ENCODE peak calls at places on chromosomes 5 and 9, in five cellular contexts. C is K562, A is kidney epithelial cell, O is prostate gland, Q is cardiac muscle cell. P is an unnamed sample.
A peak's percentile ranks its signal among the peaks of the same experiment; 100 is the strongest.

GRCh38 chr9:10612649-10613398 is at the start of gene PTPRD:
- DNase-seq in C (peak; percentile 27), A (peak; percentile 2), O (no peak), Q (peak; percentile 32), P (no peak)

GRCh38 chr9:114666841-114667240 is 9.2 kb upstream of the TEX53 start:
- DNase-seq in C (no peak), A (no peak), O (no peak), Q (no peak), P (no peak)

GRCh38 chr9:126506361-126507317 is 107.1 kb upstream of the LMX1B start:
- DNase-seq in C (no peak), A (no peak), O (no peak), Q (no peak), P (no peak)

GRCh38 chr5:92979716-92980115 is 601.3 kb downstream of the NR2F1-AS1 start:
- DNase-seq in C (no peak), A (no peak), O (no peak), Q (no peak), P (no peak)

GRCh38 chr9:76027426-76027825 is 137.0 kb downstream of the PCSK5 start:
- DNase-seq in C (no peak), A (no peak), O (no peak), Q (peak; percentile 20), P (no peak)

GRCh38 chr5:170739446-170739845 is 44.1 kb upstream of the GABRP start:
- DNase-seq in C (no peak), A (no peak), O (no peak), Q (no peak), P (no peak)

GRCh38 chr5:172728481-172729241 is 42.3 kb downstream of the DUSP1 start:
- DNase-seq in C (no peak), A (no peak), O (no peak), Q (no peak), P (no peak)

GRCh38 chr9:117783828-117784227 is 79.6 kb downstream of the TLR4 start:
- DNase-seq in C (no peak), A (no peak), O (no peak), Q (no peak), P (peak; percentile 60)

GRCh38 chr9:2872307-2872940 is 28.5 kb upstream of the PUM3 start:
- DNase-seq in C (no peak), A (no peak), O (no peak), Q (peak; percentile 46), P (no peak)

GRCh38 chr5:136191304-136192014 is 1.5 kb downstream of the SMIM32 start:
- DNase-seq in C (no peak), A (no peak), O (no peak), Q (peak; percentile 59), P (no peak)

GRCh38 chr9:110990481-110990880 is 47.8 kb downstream of the LPAR1 start:
- DNase-seq in C (no peak), A (no peak), O (no peak), Q (no peak), P (no peak)

GRCh38 chr5:110377411-110378392 is 348.8 kb downstream of the TMEM232 start:
- DNase-seq in C (no peak), A (peak; percentile 75), O (no peak), Q (no peak), P (no peak)

GRCh38 chr5:32713396-32714381 is 2.6 kb downstream of the NPR3 start:
- DNase-seq in C (no peak), A (no peak), O (peak; percentile 39), Q (peak; percentile 15), P (no peak)

GRCh38 chr5:152218694-152219093 is 186.4 kb downstream of the NMUR2 start:
- DNase-seq in C (no peak), A (no peak), O (peak; percentile 36), Q (no peak), P (no peak)

GRCh38 chr5:102295534-102296228 is 403 bp downstream of the SLCO4C1 start:
- DNase-seq in C (no peak), A (no peak), O (no peak), Q (no peak), P (no peak)

GRCh38 chr5:154077692-154078091 is 38.9 kb downstream of the MFAP3 start:
- DNase-seq in C (no peak), A (no peak), O (no peak), Q (peak; percentile 77), P (no peak)

GRCh38 chr9:100170556-100170955 is 71.5 kb downstream of the INVS start:
- DNase-seq in C (no peak), A (no peak), O (no peak), Q (no peak), P (no peak)

GRCh38 chr5:150044712-150045111 is 41.6 kb downstream of the CSF1R start:
- DNase-seq in C (no peak), A (no peak), O (no peak), Q (peak; percentile 33), P (no peak)

GRCh38 chr5:134227259-134227658 is 1.4 kb upstream of the PPP2CA start:
- DNase-seq in C (peak; percentile 73), A (no peak), O (no peak), Q (no peak), P (no peak)

GRCh38 chr5:109249126-109249525 is 160.6 kb downstream of the PJA2 start:
- DNase-seq in C (no peak), A (no peak), O (no peak), Q (no peak), P (no peak)

GRCh38 chr9:124794902-124795491 is 18.1 kb downstream of the OLFML2A start:
- DNase-seq in C (peak; percentile 76), A (no peak), O (no peak), Q (no peak), P (no peak)

GRCh38 chr9:17613723-17614122 is 34.9 kb downstream of the SH3GL2 start:
- DNase-seq in C (no peak), A (peak; percentile 10), O (no peak), Q (peak; percentile 42), P (no peak)

GRCh38 chr5:91176288-91177016 is 206.7 kb downstream of the ARRDC3 start:
- DNase-seq in C (no peak), A (no peak), O (no peak), Q (no peak), P (no peak)

GRCh38 chr9:136023401-136024225 is 62.4 kb upstream of the UBAC1 start:
- DNase-seq in C (no peak), A (no peak), O (no peak), Q (peak; percentile 83), P (no peak)

GRCh38 chr9:123235448-123235847 is 32.9 kb downstream of the STRBP start:
- DNase-seq in C (no peak), A (no peak), O (no peak), Q (no peak), P (no peak)

GRCh38 chr5:14465086-14465485 is 116.5 kb upstream of the OTULINL start:
- DNase-seq in C (no peak), A (no peak), O (no peak), Q (peak; percentile 44), P (no peak)

GRCh38 chr5:93252165-93252564 is 328.9 kb downstream of the NR2F1-AS1 start:
- DNase-seq in C (no peak), A (no peak), O (no peak), Q (peak; percentile 11), P (no peak)

GRCh38 chr5:25448646-25449045 is 803.9 kb upstream of the CDH10 start:
- DNase-seq in C (no peak), A (no peak), O (peak; percentile 6), Q (no peak), P (no peak)

GRCh38 chr5:25439025-25439424 is 794.2 kb upstream of the CDH10 start:
- DNase-seq in C (no peak), A (no peak), O (no peak), Q (no peak), P (no peak)

GRCh38 chr5:25448190-25448621 is 803.4 kb upstream of the CDH10 start:
- DNase-seq in C (no peak), A (no peak), O (no peak), Q (no peak), P (no peak)

GRCh38 chr5:25441810-25442209 is 797.0 kb upstream of the CDH10 start:
- DNase-seq in C (no peak), A (no peak), O (no peak), Q (no peak), P (no peak)

GRCh38 chr5:25444697-25445096 is 799.9 kb upstream of the CDH10 start:
- DNase-seq in C (no peak), A (no peak), O (no peak), Q (no peak), P (no peak)
- H3K4me3 ChIP-seq in C (no peak overlapping the region), A (no peak overlapping the region), O (no peak overlapping the region), Q (no peak overlapping the region), P (no peak overlapping the region)

DNA sequence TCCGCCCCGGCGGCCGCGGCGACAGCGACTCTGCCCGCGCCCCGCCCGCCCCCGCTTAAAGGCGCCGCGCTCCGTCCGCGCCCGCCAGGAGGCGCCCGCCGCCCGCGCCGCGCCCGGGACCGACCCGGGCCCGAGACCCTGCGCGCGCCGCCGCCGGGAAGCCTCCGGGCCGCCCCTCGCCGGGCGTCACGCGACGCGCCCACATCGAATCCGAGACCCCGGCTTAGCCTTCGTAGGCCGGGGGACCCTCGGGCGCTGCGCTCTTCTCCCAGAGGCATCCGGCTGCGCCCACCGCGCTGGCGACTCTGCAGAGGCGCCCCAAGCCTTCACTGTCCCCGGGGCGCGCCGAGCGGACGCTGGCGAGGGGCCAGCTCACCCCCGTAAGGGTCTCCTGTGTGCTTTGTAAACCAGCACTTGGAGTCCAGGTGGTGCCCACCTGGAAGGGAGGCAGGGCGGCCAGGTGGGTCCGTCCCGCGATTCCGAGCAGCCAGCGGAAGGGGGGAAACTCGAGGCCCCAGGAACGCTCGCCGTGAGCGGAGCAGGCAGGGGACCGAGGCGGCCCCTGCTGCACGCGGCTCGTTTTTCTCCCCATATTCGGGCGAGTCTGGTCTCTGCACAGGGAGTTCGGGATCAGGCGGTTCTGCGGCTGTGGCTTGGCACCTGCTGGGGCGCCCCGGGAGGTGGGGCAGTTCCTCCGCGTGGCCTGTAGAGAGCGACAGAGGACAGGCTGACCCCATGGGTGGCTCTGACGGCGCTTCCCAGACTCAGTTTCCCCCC is 432 bp upstream of the ABCA2 start:
- DNase-seq in C (peak; percentile 81), A (no peak), O (peak; percentile 58), Q (peak; percentile 30), P (no peak)
- TF ChIP-seq CTCF in C (peak; percentile 80), A (peak; percentile 56), O (peak; percentile 8), Q (peak; percentile 19), P (peak; percentile 70)

DNA sequence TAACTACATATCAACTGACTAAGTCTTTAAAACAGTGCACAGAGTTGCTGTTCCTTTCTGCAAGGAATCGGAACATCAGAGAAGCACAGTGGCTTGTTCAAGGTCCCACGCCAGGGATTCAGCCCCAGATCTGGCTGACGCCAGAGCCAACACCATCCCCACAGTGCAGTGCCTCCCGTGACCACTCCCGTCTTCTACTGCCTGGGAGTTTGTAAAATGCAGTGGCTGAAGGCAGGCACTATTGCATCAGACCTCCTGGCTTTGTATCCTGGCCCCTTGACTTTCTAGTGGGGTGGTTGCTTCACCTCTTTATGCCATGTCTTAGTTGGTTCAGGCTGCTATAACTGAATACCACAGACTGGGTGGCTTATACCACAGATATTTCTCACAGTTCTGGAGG is 131.0 kb downstream of the NSG2 start:
- DNase-seq in C (no peak), A (no peak), O (no peak), Q (peak; percentile 25), P (no peak)
- H3K4me3 ChIP-seq in C (no peak overlapping the region), A (no peak overlapping the region), O (no peak overlapping the region), Q (no peak overlapping the region), P (no peak overlapping the region)

GRCh38 chr5:177457239-177458121 is 10.9 kb downstream of the PRR7 start:
- DNase-seq in C (peak; percentile 98), A (peak; percentile 93), O (peak; percentile 63), Q (peak; percentile 98), P (peak; percentile 88)

GRCh38 chr5:177455661-177456590 is 9.3 kb downstream of the PRR7 start:
- DNase-seq in C (peak; percentile 98), A (no peak), O (peak; percentile 91), Q (peak; percentile 94), P (peak; percentile 67)

GRCh38 chr5:177458122-177458681 is 11.6 kb downstream of the PRR7 start:
- DNase-seq in C (no peak), A (no peak), O (no peak), Q (no peak), P (no peak)

GRCh38 chr5:177455036-177455660 is 8.5 kb downstream of the PRR7 start:
- DNase-seq in C (peak; percentile 93), A (no peak), O (peak; percentile 71), Q (peak; percentile 68), P (peak; percentile 59)

GRCh38 chr5:177456591-177456964 is 10.0 kb downstream of the PRR7 start:
- DNase-seq in C (no peak), A (no peak), O (no peak), Q (no peak), P (no peak)
- TF ChIP-seq CTCF in C (no peak), A (no peak), O (no peak), Q (no peak), P (no peak)